ENCODE peak calls at places on chromosome X, in seven cellular contexts. One of them, this sample, is unnamed.

GRCh38 chrX:45232139-45232538 is 31.5 kb upstream of the DIPK2B start:
- DNase-seq in RPMI7951: no peak
- DNase-seq in LoVo: no peak
- DNase-seq in neuronal stem cell: no peak
- DNase-seq in activated CD8-positive, alpha-beta memory T cell treated with anti-CD3 and anti-CD28 coated beads for 48 hours: no peak
- DNase-seq in T-helper 9 cell: no peak
- DNase-seq in AG20443: no peak
- DNase-seq in this sample: no peak

GRCh38 chrX:40168183-40169015 is 70.6 kb upstream of the BCOR start:
- DNase-seq in RPMI7951: no peak
- DNase-seq in LoVo: no peak
- DNase-seq in neuronal stem cell: no peak
- DNase-seq in activated CD8-positive, alpha-beta memory T cell treated with anti-CD3 and anti-CD28 coated beads for 48 hours: no peak
- DNase-seq in T-helper 9 cell: no peak
- DNase-seq in AG20443: no peak
- DNase-seq in this sample: no peak

GRCh38 chrX:17588303-17588702 is 149.0 kb upstream of the SCML1 start:
- DNase-seq in RPMI7951: peak; percentile 44
- DNase-seq in LoVo: no peak
- DNase-seq in neuronal stem cell: no peak
- DNase-seq in activated CD8-positive, alpha-beta memory T cell treated with anti-CD3 and anti-CD28 coated beads for 48 hours: no peak
- DNase-seq in T-helper 9 cell: no peak
- DNase-seq in AG20443: no peak
- DNase-seq in this sample: no peak

GRCh38 chrX:140180585-140180984 is 215.3 kb upstream of the CXorf66 start:
- DNase-seq in RPMI7951: peak; percentile 80
- DNase-seq in LoVo: no peak
- DNase-seq in neuronal stem cell: no peak
- DNase-seq in activated CD8-positive, alpha-beta memory T cell treated with anti-CD3 and anti-CD28 coated beads for 48 hours: no peak
- DNase-seq in T-helper 9 cell: no peak
- DNase-seq in AG20443: no peak
- DNase-seq in this sample: no peak

GRCh38 chrX:71609095-71609750 is 9.1 kb downstream of the CXCR3 start:
- DNase-seq in RPMI7951: no peak
- DNase-seq in LoVo: no peak
- DNase-seq in neuronal stem cell: no peak
- DNase-seq in activated CD8-positive, alpha-beta memory T cell treated with anti-CD3 and anti-CD28 coated beads for 48 hours: no peak
- DNase-seq in T-helper 9 cell: no peak
- DNase-seq in AG20443: no peak
- DNase-seq in this sample: no peak

GRCh38 chrX:68919707-68920106 is 90.9 kb downstream of the EFNB1 start:
- DNase-seq in RPMI7951: no peak
- DNase-seq in LoVo: no peak
- DNase-seq in neuronal stem cell: no peak
- DNase-seq in activated CD8-positive, alpha-beta memory T cell treated with anti-CD3 and anti-CD28 coated beads for 48 hours: no peak
- DNase-seq in T-helper 9 cell: no peak
- DNase-seq in AG20443: no peak
- DNase-seq in this sample: no peak

GRCh38 chrX:72003811-72004750 is 93.4 kb downstream of the NHSL2 start:
- DNase-seq in RPMI7951: peak; percentile 93
- DNase-seq in LoVo: no peak
- DNase-seq in neuronal stem cell: no peak
- DNase-seq in activated CD8-positive, alpha-beta memory T cell treated with anti-CD3 and anti-CD28 coated beads for 48 hours: no peak
- DNase-seq in T-helper 9 cell: no peak
- DNase-seq in AG20443: peak; percentile 38
- DNase-seq in this sample: no peak

GRCh38 chrX:431032-431431 is 44.3 kb upstream of the PPP2R3B start:
- DNase-seq in RPMI7951: no peak
- DNase-seq in LoVo: no peak
- DNase-seq in neuronal stem cell: no peak
- DNase-seq in activated CD8-positive, alpha-beta memory T cell treated with anti-CD3 and anti-CD28 coated beads for 48 hours: no peak
- DNase-seq in T-helper 9 cell: no peak
- DNase-seq in AG20443: no peak
- DNase-seq in this sample: no peak

GRCh38 chrX:153726286-153727107 is 1.8 kb downstream of the ABCD1 start:
- DNase-seq in RPMI7951: peak; percentile 80
- DNase-seq in LoVo: no peak
- DNase-seq in neuronal stem cell: peak; percentile 68
- DNase-seq in activated CD8-positive, alpha-beta memory T cell treated with anti-CD3 and anti-CD28 coated beads for 48 hours: no peak
- DNase-seq in T-helper 9 cell: peak; percentile 30
- DNase-seq in AG20443: peak; percentile 50
- DNase-seq in this sample: peak; percentile 55

GRCh38 chrX:72540318-72540717 is 32.3 kb downstream of the HDAC8 start:
- DNase-seq in RPMI7951: peak; percentile 26
- DNase-seq in LoVo: no peak
- DNase-seq in neuronal stem cell: no peak
- DNase-seq in activated CD8-positive, alpha-beta memory T cell treated with anti-CD3 and anti-CD28 coated beads for 48 hours: no peak
- DNase-seq in T-helper 9 cell: no peak
- DNase-seq in AG20443: peak; percentile 13
- DNase-seq in this sample: peak; percentile 28